ENCODE peak calls at places on chromosome 14, in nine cellular contexts. I, Y, H, R, S, C, N, K and A are unnamed samples.

GRCh38 chr14:29242755-29243340 is 476.3 kb downstream of the FOXG1 start:
- DNase-seq in I (peak; percentile 65), Y (no peak), H (no peak), R (no peak), S (peak; percentile 56), C (no peak), N (no peak), K (no peak), A (no peak)

GRCh38 chr14:21069388-21070082 is 569 bp upstream of the ARHGEF40 start:
- DNase-seq in I (peak; percentile 43), Y (no peak), H (no peak), R (no peak), S (peak; percentile 71), C (peak; percentile 10), N (peak; percentile 12), K (no peak), A (peak; percentile 76)

GRCh38 chr14:37590096-37590809 is 4.8 kb downstream of the FOXA1 start:
- DNase-seq in I (no peak), Y (no peak), H (no peak), R (no peak), S (no peak), C (no peak), N (no peak), K (no peak), A (no peak)

GRCh38 chr14:65709576-65709975 is 297.0 kb downstream of the FUT8 start:
- DNase-seq in I (peak; percentile 45), Y (no peak), H (no peak), R (no peak), S (peak; percentile 49), C (no peak), N (no peak), K (no peak), A (no peak)

GRCh38 chr14:101442451-101442850 is 118.8 kb upstream of the DIO3 start:
- DNase-seq in I (no peak), Y (no peak), H (peak; percentile 44), R (no peak), S (peak; percentile 8), C (no peak), N (peak; percentile 7), K (no peak), A (no peak)

GRCh38 chr14:35814371-35815005 is 5.4 kb upstream of the RALGAPA1 start:
- DNase-seq in I (peak; percentile 65), Y (peak; percentile 82), H (peak; percentile 72), R (no peak), S (peak; percentile 64), C (no peak), N (peak; percentile 72), K (peak; percentile 16), A (peak; percentile 75)

GRCh38 chr14:84254205-84254788 is 1275.6 kb upstream of the FLRT2 start:
- DNase-seq in I (peak; percentile 73), Y (no peak), H (no peak), R (no peak), S (peak; percentile 79), C (no peak), N (no peak), K (no peak), A (peak; percentile 57)

GRCh38 chr14:65170768-65171251 is 68.5 kb upstream of the MAX start:
- DNase-seq in I (peak; percentile 86), Y (peak; percentile 66), H (peak; percentile 30), R (no peak), S (peak; percentile 88), C (no peak), N (peak; percentile 33), K (no peak), A (no peak)

GRCh38 chr14:23660290-23661226 is 24.4 kb downstream of the DHRS2 start:
- DNase-seq in I (no peak), Y (no peak), H (no peak), R (no peak), S (no peak), C (no peak), N (no peak), K (no peak), A (no peak)

GRCh38 chr14:89915114-89915878 is 39.2 kb downstream of the EFCAB11 start:
- DNase-seq in I (peak; percentile 85), Y (peak; percentile 56), H (peak; percentile 42), R (peak; percentile 72), S (peak; percentile 80), C (no peak), N (peak; percentile 60), K (peak; percentile 10), A (peak; percentile 34)

GRCh38 chr14:53412819-53413664 is 259.9 kb upstream of the DDHD1 start:
- DNase-seq in I (peak; percentile 23), Y (peak; percentile 4), H (no peak), R (no peak), S (peak; percentile 27), C (no peak), N (peak; percentile 9), K (no peak), A (no peak)

GRCh38 chr14:98368916-98369315 is 903.1 kb downstream of the BCL11B start:
- DNase-seq in I (no peak), Y (no peak), H (no peak), R (no peak), S (no peak), C (no peak), N (no peak), K (no peak), A (no peak)